ENCODE peak calls at places on chromosomes 12 and 14, in seven cellular contexts. G, C, R, Y, L, O and S are unnamed samples.

GRCh38 chr12:102026728-102027127 is 35.1 kb downstream of the WASHC3 start:
- DNase-seq in C (no peak), Y (no peak), O (no peak), L (no peak), G (no peak), R (no peak), S (no peak)

GRCh38 chr12:103647267-103647666 is 60.2 kb downstream of the STAB2 start:
- DNase-seq in Y (no peak), O (no peak), G (no peak), L (no peak), R (no peak), C (no peak), S (peak; percentile 25)

GRCh38 chr14:75046275-75046674 is 5.0 kb downstream of the MLH3 start:
- DNase-seq in G (no peak), C (no peak), Y (no peak), R (no peak), L (no peak), O (no peak), S (no peak)

GRCh38 chr12:79737875-79738718 is 47.3 kb upstream of the PAWR start:
- DNase-seq in R (no peak), Y (peak; percentile 13), G (no peak), C (no peak), O (no peak), L (no peak), S (peak; percentile 82)

GRCh38 chr12:16359512-16360491 is 12.4 kb downstream of the MGST1 start:
- DNase-seq in R (no peak), G (peak; percentile 37), L (no peak), O (no peak), Y (peak; percentile 31), C (no peak), S (peak; percentile 53)

GRCh38 chr12:46558696-46559095 is 186.1 kb upstream of the SLC38A2 start:
- DNase-seq in Y (no peak), R (no peak), L (no peak), G (no peak), C (no peak), O (no peak), S (no peak)

GRCh38 chr12:4849024-4849594 is 60.6 kb upstream of the KCNA1 start:
- DNase-seq in L (no peak), O (no peak), R (no peak), G (no peak), Y (no peak), C (no peak), S (peak; percentile 37)

GRCh38 chr14:65226824-65227604 is 124.7 kb upstream of the MAX start:
- DNase-seq in O (no peak), R (no peak), C (no peak), L (no peak), G (no peak), Y (no peak), S (peak; percentile 77)

GRCh38 chr14:74531467-74531866 is 37.9 kb downstream of the ISCA2 start:
- DNase-seq in O (no peak), G (no peak), C (no peak), Y (no peak), R (no peak), L (no peak), S (no peak)

GRCh38 chr14:59161571-59162175 is 26.8 kb upstream of the DAAM1 start:
- DNase-seq in C (no peak), G (no peak), O (peak; percentile 66), Y (peak; percentile 19), L (no peak), R (no peak), S (no peak)

GRCh38 chr12:86931714-86932113 is 675.5 kb upstream of the MGAT4C start:
- DNase-seq in G (no peak), C (no peak), R (no peak), O (no peak), L (no peak), Y (no peak), S (no peak)

GRCh38 chr12:27960822-27961221 is 11.7 kb downstream of the PTHLH start:
- DNase-seq in C (no peak), L (no peak), G (no peak), R (no peak), O (no peak), Y (no peak), S (no peak)

GRCh38 chr12:3086729-3087323 is 9.6 kb downstream of the TSPAN9 start:
- DNase-seq in R (no peak), L (no peak), Y (no peak), C (no peak), O (no peak), G (no peak), S (no peak)

GRCh38 chr14:97878727-97879126 is 1081.5 kb downstream of the VRK1 start:
- DNase-seq in C (no peak), Y (no peak), O (peak; percentile 69), L (peak; percentile 57), R (no peak), G (no peak), S (no peak)

GRCh38 chr12:19273482-19274330 is 144.2 kb downstream of the PLEKHA5 start:
- DNase-seq in Y (peak; percentile 32), L (no peak), G (no peak), O (peak; percentile 85), C (no peak), R (no peak), S (peak; percentile 93)

GRCh38 chr14:69891422-69891821 is 12.2 kb downstream of the SMOC1 start:
- DNase-seq in G (no peak), Y (no peak), R (no peak), O (no peak), L (no peak), C (no peak), S (no peak)

GRCh38 chr14:36238666-36239363 is 62.3 kb upstream of the PTCSC3 start:
- DNase-seq in L (no peak), Y (peak; percentile 3), O (no peak), R (no peak), C (no peak), G (no peak), S (no peak)

GRCh38 chr12:9597365-9597764 is 10.4 kb downstream of the KLRB1 start:
- DNase-seq in C (no peak), O (no peak), L (no peak), G (no peak), R (no peak), Y (no peak), S (no peak)

GRCh38 chr12:49891476-49891875 is 12.2 kb downstream of the FAIM2 start:
- DNase-seq in Y (no peak), G (no peak), C (no peak), L (no peak), R (no peak), O (no peak), S (no peak)